ENCODE peak calls at places on chromosome 16, in ten cellular contexts. B is AG09309, W is fibroblast of mammary gland, N is cardiac fibroblast, E is cardiac muscle cell, D is PC-3, T is breast epithelium, O is endothelial cell, L is natural killer cell, R is endothelial cell of umbilical vein. Z is an unnamed sample.

GRCh38 chr16:4614571-4615388 is at the start of gene UBALD1:
- DNase-seq in E (peak), T (peak), D (peak), B (no peak), W (peak), R (peak), N (peak), L (peak), O (peak), Z (no peak)

GRCh38 chr16:56776562-56776961 is 46.6 kb downstream of the NUP93 start:
- DNase-seq in R (peak), L (no peak), N (peak), O (no peak), D (no peak), B (peak), T (peak), E (peak), W (peak), Z (no peak)

GRCh38 chr16:26649646-26650045 is 417.1 kb upstream of the C16orf82 start:
- DNase-seq in T (no peak), L (no peak), D (no peak), N (no peak), R (no peak), E (no peak), B (no peak), O (no peak), W (no peak), Z (no peak)

GRCh38 chr16:8675183-8676159 is 1.1 kb downstream of the ABAT start:
- DNase-seq in B (no peak), W (no peak), O (no peak), N (no peak), L (peak), T (no peak), E (no peak), D (no peak), R (no peak), Z (no peak)

GRCh38 chr16:24729967-24730815 is 740 bp downstream of the TNRC6A start:
- DNase-seq in O (peak), T (no peak), B (no peak), N (peak), L (peak), R (peak), W (peak), D (no peak), E (peak), Z (no peak)

GRCh38 chr16:187330-187729 is 7.1 kb downstream of the HBQ1 start:
- DNase-seq in E (no peak), T (no peak), L (no peak), D (no peak), R (no peak), W (no peak), B (no peak), N (no peak), O (no peak), Z (no peak)

GRCh38 chr16:67029249-67030096 is 524 bp downstream of the CBFB start:
- DNase-seq in R (peak), E (peak), T (peak), B (no peak), N (peak), L (peak), D (peak), W (peak), O (peak), Z (peak)

GRCh38 chr16:16075463-16076399 is 126.3 kb downstream of the ABCC1 start:
- DNase-seq in R (no peak), B (no peak), E (no peak), T (no peak), N (peak), W (peak), L (no peak), D (no peak), O (no peak), Z (no peak)

DNA sequence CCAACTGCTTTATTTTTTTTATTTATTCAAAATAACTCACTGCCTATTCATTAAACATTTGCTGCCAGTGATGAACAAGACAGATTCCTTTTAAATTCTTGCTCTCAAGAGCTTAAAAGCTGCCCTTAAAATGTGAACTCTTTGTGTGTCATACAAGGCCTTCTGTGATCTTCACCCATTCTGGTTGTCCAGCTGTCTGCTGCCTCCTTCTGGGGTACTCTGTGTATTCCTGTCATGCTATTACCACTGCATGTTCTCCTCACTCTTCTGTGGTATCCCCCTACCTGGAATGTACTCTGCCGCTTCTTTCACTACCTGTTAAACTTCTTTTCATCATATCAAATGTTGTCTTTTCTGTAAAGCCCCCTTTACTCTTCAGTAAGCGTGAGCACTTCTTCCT is 165.8 kb downstream of the CHD9 start:
- DNase-seq in E (peak), N (peak), D (no peak), L (no peak), R (peak), B (peak), T (no peak), O (no peak), W (peak), Z (no peak)
- TF ChIP-seq CTCF in E (peak), N (peak), D (no peak), L (peak), R (peak), B (peak), T (no peak), O (no peak), W (peak), Z (peak)

GRCh38 chr16:85965125-85965524 is 66.2 kb downstream of the IRF8 start:
- DNase-seq in N (no peak), O (no peak), B (no peak), R (no peak), L (no peak), D (no peak), T (no peak), E (no peak), W (no peak), Z (no peak)

GRCh38 chr16:85959686-85960085 is 60.7 kb downstream of the IRF8 start:
- DNase-seq in N (no peak), T (no peak), O (no peak), L (no peak), B (no peak), W (no peak), R (no peak), D (no peak), E (no peak), Z (peak)

GRCh38 chr16:85963746-85964370 is 64.9 kb downstream of the IRF8 start:
- DNase-seq in R (no peak), O (no peak), W (no peak), T (peak), N (peak), D (no peak), E (peak), B (no peak), L (no peak), Z (no peak)

GRCh38 chr16:85960486-85961046 is 61.6 kb downstream of the IRF8 start:
- DNase-seq in D (no peak), B (no peak), T (no peak), W (no peak), O (no peak), L (no peak), N (no peak), R (no peak), E (no peak), Z (no peak)

DNA sequence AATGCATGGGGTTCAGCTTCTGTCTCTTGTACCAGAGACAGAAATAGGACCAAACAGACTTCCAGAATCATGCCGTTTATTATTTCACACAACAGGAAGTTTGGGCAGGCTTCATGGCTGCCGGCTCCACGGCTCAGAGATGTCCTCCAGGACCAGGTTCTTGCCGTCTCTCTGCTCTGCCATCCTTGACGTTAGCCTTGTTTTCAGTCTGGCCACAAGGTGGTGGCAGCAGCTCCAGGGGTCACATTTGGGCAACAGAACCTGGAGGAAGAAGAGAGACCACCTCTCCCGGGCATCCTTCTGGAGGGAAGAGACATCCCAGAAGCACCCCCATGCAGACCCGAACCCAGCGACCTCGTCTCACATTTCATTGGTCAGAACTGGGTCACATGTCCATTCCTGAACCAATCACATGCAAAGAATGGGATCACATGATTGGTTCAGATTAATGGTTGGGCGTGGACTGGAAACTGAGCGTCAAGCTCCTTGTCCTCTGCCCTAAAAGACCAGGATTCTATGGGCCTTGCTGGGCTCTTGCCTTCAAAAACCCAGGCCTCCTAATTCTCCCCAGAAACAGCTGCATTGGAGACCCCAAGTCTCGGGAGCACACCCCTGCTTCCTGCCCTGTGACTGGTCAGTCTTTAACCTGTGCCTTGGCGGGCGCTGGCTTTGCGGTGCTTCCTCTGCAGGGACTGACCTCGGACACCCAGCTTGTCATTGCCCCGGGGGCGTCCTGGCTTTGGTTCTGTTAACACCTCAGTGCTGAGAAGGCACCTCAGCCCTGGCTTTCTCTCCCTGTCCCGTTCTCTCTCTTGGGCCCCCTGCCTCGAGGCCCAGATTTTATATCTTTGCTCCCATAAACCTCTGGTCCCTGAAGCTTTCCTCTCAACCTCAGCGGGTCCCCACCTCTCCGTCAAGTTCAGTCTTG is 63.3 kb downstream of the IRF8 start:
- DNase-seq in D (no peak), E (peak), N (no peak), L (no peak), O (no peak), W (no peak), B (no peak), R (no peak), T (no peak), Z (no peak)
- TF ChIP-seq CTCF in D (peak), E (no peak), N (no peak), L (no peak), O (no peak), W (no peak), B (no peak), R (no peak), T (no peak), Z (no peak)

GRCh38 chr16:85634747-85635544 is 21.8 kb downstream of the GSE1 start:
- DNase-seq in N (no peak), R (no peak), T (no peak), D (no peak), L (no peak), E (no peak), O (peak), W (no peak), B (no peak), Z (no peak)
- TF ChIP-seq CTCF in N (no peak), R (peak), T (no peak), D (peak), L (no peak), E (no peak), O (peak), W (no peak), B (peak), Z (peak)

GRCh38 chr16:86387461-86388440 is 122.6 kb upstream of the FOXF1 start:
- DNase-seq in R (peak), O (no peak), L (no peak), T (no peak), E (no peak), B (peak), W (peak), D (peak), N (peak), Z (no peak)
- TF ChIP-seq CTCF in R (no peak), O (no peak), L (no peak), T (no peak), E (no peak), B (no peak), W (no peak), D (no peak), N (no peak), Z (no peak)

DNA sequence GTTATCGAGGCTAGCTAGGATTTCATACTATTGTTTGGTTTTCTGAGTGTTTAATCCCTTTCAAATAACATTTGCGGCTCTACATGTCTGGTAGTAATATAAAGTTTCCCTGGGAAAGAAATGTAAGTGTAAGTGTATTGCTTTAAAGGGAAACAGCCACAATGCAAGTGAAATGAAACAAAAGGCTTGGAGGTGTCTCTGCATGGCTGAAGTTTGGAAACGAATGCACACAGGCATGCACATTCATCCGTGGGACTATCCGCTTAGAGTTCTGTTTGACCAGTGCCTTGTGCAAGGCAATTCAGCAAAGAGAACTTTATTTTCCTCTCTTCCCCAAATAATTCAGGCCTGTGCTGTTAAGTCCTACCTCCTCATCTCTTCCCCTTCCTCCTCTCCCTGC is 56.1 kb upstream of the MRTFB start:
- DNase-seq in L (no peak), O (no peak), W (peak), N (no peak), B (no peak), D (no peak), R (no peak), E (no peak), T (no peak), Z (no peak)
- TF ChIP-seq CTCF in L (no peak), O (no peak), W (no peak), N (no peak), B (no peak), D (no peak), R (no peak), E (no peak), T (no peak), Z (no peak)

GRCh38 chr16:86122681-86123342 is 223.8 kb downstream of the IRF8 start:
- DNase-seq in E (no peak), N (no peak), L (no peak), D (no peak), T (no peak), R (no peak), B (no peak), W (no peak), O (no peak), Z (no peak)
- TF ChIP-seq CTCF in E (no peak), N (no peak), L (no peak), D (no peak), T (no peak), R (no peak), B (no peak), W (no peak), O (no peak), Z (no peak)

DNA sequence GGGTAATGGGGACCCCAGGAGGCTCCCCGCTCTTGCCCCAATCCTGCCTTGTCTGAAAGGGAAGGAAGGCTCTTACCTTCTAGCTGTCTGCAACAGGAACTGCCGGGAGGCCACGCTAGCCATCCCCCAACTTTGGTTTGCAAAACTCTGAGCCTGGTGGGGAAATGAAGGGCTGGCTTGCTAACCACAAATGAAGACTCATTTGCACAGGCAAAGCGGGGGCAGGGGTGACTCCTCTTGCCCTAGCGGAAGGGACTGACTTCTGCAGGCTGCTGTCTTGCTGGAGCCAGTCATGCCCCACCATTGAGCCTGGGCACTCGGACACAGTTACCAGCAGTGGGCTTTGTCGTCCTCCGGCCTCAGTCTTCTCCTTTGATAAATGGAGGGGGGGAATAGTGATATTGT is 52.6 kb downstream of the PLCG2 start:
- DNase-seq in E (no peak), O (peak), B (no peak), D (no peak), R (no peak), N (no peak), W (no peak), T (peak), L (peak), Z (no peak)
- TF ChIP-seq CTCF in E (no peak), O (no peak), B (no peak), D (no peak), R (no peak), N (no peak), W (no peak), T (no peak), L (peak), Z (no peak)

DNA sequence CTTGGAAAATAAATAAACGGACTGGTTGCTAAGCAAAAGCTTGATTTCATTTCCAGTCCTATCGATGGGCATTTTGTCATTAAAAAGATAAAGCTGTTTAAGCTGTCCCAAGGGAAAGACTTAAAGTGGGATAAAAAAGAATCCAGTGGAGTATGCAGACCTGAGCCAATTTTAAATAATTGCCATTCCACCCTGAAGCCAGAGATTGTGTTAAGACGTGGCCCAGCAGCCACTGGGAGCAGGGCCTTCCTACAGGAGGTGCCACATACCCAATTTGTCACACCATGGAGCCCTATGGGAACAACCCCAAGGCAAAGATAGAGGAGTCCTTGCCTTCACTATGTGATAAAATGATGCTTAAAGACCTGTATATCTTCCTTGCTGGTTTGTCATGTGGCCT is 183.7 kb upstream of the CDH11 start:
- DNase-seq in B (no peak), E (no peak), W (no peak), N (peak), R (no peak), T (no peak), O (no peak), L (no peak), D (no peak), Z (no peak)
- TF ChIP-seq CTCF in B (no peak), E (no peak), W (no peak), N (no peak), R (no peak), T (no peak), O (no peak), L (no peak), D (no peak), Z (no peak)